ENCODE peak calls at places on chromosomes 6 and 20, in four cellular contexts. O is IMR-90, M is H9, H is H1. D is an unnamed sample.

GRCh38 chr6:36368921-36369880 is 18.3 kb downstream of the ETV7 start:
- DNase-seq in O (peak; percentile 83), M (no peak), H (no peak), D (peak; percentile 72)

GRCh38 chr6:157148391-157149323 is 174.7 kb downstream of the TMEM242 start:
- DNase-seq in O (peak; percentile 98), M (no peak), H (no peak), D (peak; percentile 60)

GRCh38 chr6:159068904-159069578 is 24.2 kb upstream of the TAGAP start:
- DNase-seq in O (no peak), M (peak; percentile 71), H (peak; percentile 58), D (peak; percentile 25)

GRCh38 chr6:90716345-90716744 is 129.5 kb upstream of the MAP3K7 start:
- DNase-seq in O (no peak), M (no peak), H (no peak), D (no peak)

GRCh38 chr6:147448212-147448611 is 60.3 kb upstream of the SAMD5 start:
- DNase-seq in O (no peak), M (peak; percentile 99), H (peak; percentile 74), D (peak; percentile 93)

GRCh38 chr6:3289664-3290055 is 30.9 kb downstream of the PSMG4 start:
- DNase-seq in O (no peak), M (no peak), H (no peak), D (no peak)

GRCh38 chr6:72825265-72825918 is 203.5 kb downstream of the KCNQ5 start:
- DNase-seq in O (peak; percentile 69), M (no peak), H (no peak), D (peak; percentile 19)

GRCh38 chr6:96301781-96302180 is 219.8 kb upstream of the UFL1 start:
- DNase-seq in O (no peak), M (no peak), H (no peak), D (peak; percentile 29)

GRCh38 chr6:42899871-42900270 is 16.0 kb upstream of the PTCRA start:
- DNase-seq in O (no peak), M (no peak), H (no peak), D (no peak)

GRCh38 chr20:50256577-50256976 is 65.9 kb downstream of the CEBPB start:
- DNase-seq in O (peak; percentile 24), M (peak; percentile 53), H (no peak), D (peak; percentile 86)

GRCh38 chr6:36724514-36725385 is 27.1 kb downstream of the RAB44 start:
- DNase-seq in O (peak; percentile 65), M (peak; percentile 78), H (peak; percentile 86), D (peak; percentile 85)

GRCh38 chr20:32206383-32207210 is 946 bp downstream of the PLAGL2 start:
- DNase-seq in O (no peak), M (no peak), H (no peak), D (no peak)

GRCh38 chr20:36632487-36633284 is 13.3 kb downstream of the SLA2 start:
- DNase-seq in O (no peak), M (peak; percentile 86), H (peak; percentile 74), D (peak; percentile 86)

GRCh38 chr6:16069222-16069621 is 59.7 kb upstream of the MYLIP start:
- DNase-seq in O (no peak), M (peak; percentile 35), H (peak; percentile 47), D (no peak)

GRCh38 chr6:40166963-40167362 is 232.7 kb upstream of the MOCS1 start:
- DNase-seq in O (no peak), M (no peak), H (no peak), D (no peak)

GRCh38 chr6:47633141-47633540 is 65.2 kb upstream of the ADGRF4 start:
- DNase-seq in O (no peak), M (no peak), H (no peak), D (peak; percentile 77)

GRCh38 chr6:102619585-102619984 is 1226.1 kb downstream of the GRIK2 start:
- DNase-seq in O (peak; percentile 1), M (no peak), H (no peak), D (peak; percentile 15)

GRCh38 chr6:136593748-136594490 is 43.7 kb upstream of the MAP7 start:
- DNase-seq in O (peak; percentile 100), M (no peak), H (no peak), D (peak; percentile 83)

GRCh38 chr6:40194771-40195170 is 260.5 kb upstream of the MOCS1 start:
- DNase-seq in O (no peak), M (no peak), H (no peak), D (no peak)

GRCh38 chr6:158418501-158418900 is 106.2 kb downstream of the TULP4 start:
- DNase-seq in O (peak; percentile 8), M (no peak), H (no peak), D (no peak)

GRCh38 chr20:60868316-60868891 is 383.7 kb upstream of the CDH4 start:
- DNase-seq in O (no peak), M (no peak), H (no peak), D (no peak)

GRCh38 chr6:106098383-106099234 is 12.5 kb downstream of the PRDM1 start:
- DNase-seq in O (peak; percentile 89), M (no peak), H (no peak), D (peak; percentile 46)

GRCh38 chr6:156866181-156866862 is 89.1 kb downstream of the ARID1B start:
- DNase-seq in O (peak; percentile 73), M (no peak), H (no peak), D (peak; percentile 41)

GRCh38 chr20:64065973-64066341 is 3.0 kb downstream of the TCEA2 start:
- DNase-seq in O (peak; percentile 78), M (peak; percentile 76), H (no peak), D (peak; percentile 89)

GRCh38 chr6:23222724-23223123 is 653.4 kb downstream of the HDGFL1 start:
- DNase-seq in O (no peak), M (no peak), H (no peak), D (no peak)

GRCh38 chr6:152573762-152574161 is 63.4 kb downstream of the SYNE1 start:
- DNase-seq in O (peak; percentile 18), M (no peak), H (no peak), D (no peak)

GRCh38 chr6:145075425-145075824 is 659.9 kb downstream of the EPM2A start:
- DNase-seq in O (no peak), M (no peak), H (no peak), D (no peak)

GRCh38 chr6:128456510-128457244 is 63.7 kb downstream of the PTPRK start:
- DNase-seq in O (no peak), M (no peak), H (no peak), D (no peak)

GRCh38 chr6:137852346-137852745 is 14.7 kb upstream of the TNFAIP3 start:
- DNase-seq in O (peak; percentile 38), M (no peak), H (no peak), D (no peak)

GRCh38 chr6:54617730-54618129 is 228.8 kb upstream of the FAM83B start:
- DNase-seq in O (peak; percentile 84), M (no peak), H (no peak), D (no peak)

GRCh38 chr6:155913816-155914215 is 458.2 kb upstream of the NOX3 start:
- DNase-seq in O (no peak), M (no peak), H (no peak), D (no peak)

GRCh38 chr6:7769702-7770101 is 43.8 kb downstream of the BMP6 start:
- DNase-seq in O (peak; percentile 47), M (no peak), H (no peak), D (no peak)

GRCh38 chr6:134007077-134007476 is 45.3 kb downstream of the SLC2A12 start:
- DNase-seq in O (no peak), M (no peak), H (no peak), D (no peak)
- H2AK5ac ChIP-seq in O (no peak overlapping the region), M (no peak overlapping the region), H (no peak overlapping the region), D (no peak overlapping the region)

DNA sequence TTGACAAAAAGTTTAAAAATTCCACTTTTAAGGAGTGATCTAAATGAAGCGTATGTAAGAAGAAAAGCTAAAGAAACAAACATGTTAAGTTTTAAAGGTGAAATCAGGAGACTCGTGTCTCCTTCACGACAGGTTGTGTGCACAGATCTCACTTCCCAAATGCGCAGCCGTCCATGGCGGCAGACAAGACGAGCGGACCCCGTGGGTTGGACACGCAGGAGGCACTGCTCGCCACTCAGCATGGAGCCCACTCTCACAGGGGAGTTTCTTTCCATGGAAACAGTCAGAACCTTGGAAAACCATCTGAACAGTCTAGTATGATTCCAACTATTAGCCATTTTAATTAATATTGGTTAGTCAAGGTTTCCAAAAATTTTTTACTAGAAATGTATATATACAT is 48.9 kb downstream of the WDR27 start:
- DNase-seq in O (no peak), M (no peak), H (no peak), D (no peak)
- H3K9ac ChIP-seq in O (no peak overlapping the region), M (no peak overlapping the region), H (no peak overlapping the region), D (no peak overlapping the region)

GRCh38 chr20:61936701-61937131 is 129.0 kb downstream of the TAF4 start:
- DNase-seq in O (no peak), M (no peak), H (peak; percentile 42), D (no peak)

GRCh38 chr20:61939691-61940360 is 125.9 kb downstream of the TAF4 start:
- DNase-seq in O (no peak), M (no peak), H (peak; percentile 33), D (no peak)

GRCh38 chr20:61938839-61939690 is 126.6 kb downstream of the TAF4 start:
- DNase-seq in O (no peak), M (no peak), H (peak; percentile 43), D (no peak)

GRCh38 chr20:61937146-61937962 is 128.3 kb downstream of the TAF4 start:
- DNase-seq in O (no peak), M (no peak), H (peak; percentile 43), D (no peak)

DNA sequence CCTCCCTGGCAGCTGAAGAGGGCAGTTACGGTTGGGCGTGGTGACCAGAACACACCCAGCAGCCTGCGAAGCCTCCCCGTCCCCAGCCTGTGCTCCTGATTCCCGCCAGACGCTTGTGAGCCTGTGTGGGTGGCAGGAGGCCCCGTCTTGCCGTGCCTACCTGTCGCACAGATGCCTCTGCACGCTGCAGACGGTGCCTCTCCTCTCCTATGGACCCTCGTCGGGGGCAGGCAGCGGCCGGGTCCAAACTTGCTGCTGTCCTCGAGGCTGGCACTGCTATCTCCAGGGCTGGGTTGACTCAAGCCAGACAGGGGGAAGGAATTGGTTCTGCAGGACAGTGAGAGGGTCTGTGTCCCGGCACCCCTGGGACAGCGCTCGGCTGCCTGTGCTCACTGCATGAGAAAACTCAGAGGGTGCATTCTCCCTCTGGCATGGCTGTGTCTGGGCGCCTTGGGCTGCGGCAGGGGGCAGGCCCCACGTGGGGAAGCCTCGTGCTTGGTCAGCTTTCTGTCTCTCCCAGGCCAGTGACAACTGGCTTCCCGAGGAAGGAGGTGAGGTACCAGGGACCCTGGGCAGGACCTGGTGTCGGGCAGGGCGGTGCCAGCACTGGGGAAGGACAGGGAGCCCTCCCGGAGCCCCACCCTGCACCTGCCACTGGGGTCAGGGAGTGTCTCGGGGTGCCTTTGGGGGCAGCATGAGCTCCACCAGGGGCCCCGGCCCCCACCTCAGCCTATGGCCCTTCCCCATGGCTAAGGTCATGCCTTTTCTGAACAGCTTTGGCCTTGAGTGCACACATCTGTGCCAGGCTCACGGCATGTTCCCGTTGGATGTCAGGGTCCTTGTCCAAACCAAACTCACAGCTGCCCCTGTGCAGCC is 127.5 kb downstream of the TAF4 start:
- DNase-seq in O (no peak), M (no peak), H (peak; percentile 44), D (no peak)
- H3K56ac ChIP-seq in O (no peak overlapping the region), M (no peak overlapping the region), H (no peak overlapping the region), D (no peak overlapping the region)

DNA sequence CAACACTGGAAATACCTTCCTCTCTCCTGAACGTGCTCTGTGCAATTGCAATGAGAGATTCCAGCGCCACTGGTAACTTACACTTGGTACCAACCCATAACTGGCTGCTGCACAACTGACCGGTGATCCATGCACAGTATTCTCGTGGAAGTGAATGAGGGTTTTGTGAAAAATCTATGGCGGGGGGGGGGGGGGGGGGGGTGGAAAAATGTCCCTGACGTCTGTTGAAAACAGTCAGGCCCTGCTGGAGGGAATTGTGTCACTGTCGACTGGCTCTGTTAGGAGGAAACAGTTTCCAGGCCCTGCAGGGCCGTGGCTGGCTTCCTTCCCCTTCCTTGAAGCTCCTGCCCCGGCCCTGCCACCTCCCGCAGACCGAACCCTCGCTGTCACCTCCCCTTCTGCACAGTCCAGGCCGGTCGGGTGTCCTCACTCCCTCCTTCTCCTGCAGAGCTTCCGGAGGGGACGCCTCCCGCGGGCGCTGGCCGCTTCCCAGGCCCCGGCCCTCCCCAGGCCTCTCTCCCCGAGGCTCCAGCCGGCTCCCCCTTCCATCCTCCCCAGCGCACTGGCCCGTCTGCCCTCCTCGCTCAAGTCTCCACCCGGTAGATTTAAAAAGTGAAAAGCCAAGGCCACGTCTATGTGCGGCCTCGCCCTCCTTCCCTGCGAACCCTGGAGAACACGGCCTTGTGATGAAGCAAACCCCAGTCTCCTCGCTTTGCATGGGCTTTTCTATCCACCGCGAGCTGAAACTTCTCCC is 265.6 kb upstream of the QKI start:
- DNase-seq in O (no peak), M (no peak), H (no peak), D (no peak)
- H2AK5ac ChIP-seq in O (no peak overlapping the region), M (no peak overlapping the region), H (no peak overlapping the region), D (no peak overlapping the region)

D was measured in mesendoderm.